ENCODE peak calls at places on chromosomes 2 and 18, in eight cellular contexts. V is WERI-Rb-1, A is ovary, B is GM10248, E is breast epithelium, O is cardiac muscle cell, G is fibroblast of lung, Y is SK-N-SH. S is an unnamed sample.

GRCh38 chr2:241496904-241497877 is 11.2 kb downstream of the STK25 start:
- DNase-seq in V (no peak), A (no peak), E (no peak), G (no peak), O (no peak), Y (no peak), B (no peak), S (no peak)

GRCh38 chr2:239348563-239349447 is 52.0 kb downstream of the HDAC4 start:
- DNase-seq in Y (peak), A (no peak), O (no peak), V (no peak), B (no peak), E (no peak), G (no peak), S (no peak)

GRCh38 chr2:68516051-68516771 is 48.8 kb downstream of the APLF start:
- DNase-seq in E (no peak), V (no peak), O (no peak), Y (no peak), B (no peak), A (no peak), G (no peak), S (no peak)

GRCh38 chr18:36572135-36572856 is 256.5 kb downstream of the TPGS2 start:
- DNase-seq in G (peak), O (peak), V (peak), B (peak), E (no peak), A (peak), Y (peak), S (peak)

GRCh38 chr2:132522901-132523300 is 106.3 kb downstream of the GPR39 start:
- DNase-seq in G (peak), E (no peak), Y (no peak), O (no peak), B (no peak), V (no peak), A (no peak), S (no peak)

GRCh38 chr2:15253817-15254216 is 307.3 kb downstream of the NBAS start:
- DNase-seq in E (no peak), G (no peak), Y (no peak), V (no peak), B (no peak), O (no peak), A (no peak), S (no peak)

GRCh38 chr18:21004721-21005120 is 106.9 kb downstream of the ROCK1 start:
- DNase-seq in O (no peak), Y (no peak), V (no peak), E (no peak), A (no peak), B (no peak), G (peak), S (no peak)

GRCh38 chr2:120456867-120457266 is 110.9 kb downstream of the INHBB start:
- DNase-seq in B (no peak), V (no peak), E (no peak), Y (no peak), A (no peak), G (no peak), O (no peak), S (no peak)

GRCh38 chr18:58530801-58531200 is 98.1 kb downstream of the ALPK2 start:
- DNase-seq in O (no peak), G (no peak), B (no peak), Y (no peak), A (no peak), V (no peak), E (no peak), S (no peak)

GRCh38 chr18:58532298-58532697 is 96.6 kb downstream of the ALPK2 start:
- DNase-seq in B (no peak), V (no peak), A (no peak), Y (no peak), O (no peak), E (no peak), G (no peak), S (no peak)

GRCh38 chr18:58528011-58528367 is 100.9 kb downstream of the ALPK2 start:
- DNase-seq in A (no peak), O (no peak), G (no peak), V (peak), B (no peak), E (no peak), Y (no peak), S (no peak)

GRCh38 chr18:58527116-58528010 is 101.5 kb downstream of the ALPK2 start:
- DNase-seq in B (no peak), G (peak), O (no peak), E (no peak), Y (no peak), V (no peak), A (no peak), S (no peak)

DNA sequence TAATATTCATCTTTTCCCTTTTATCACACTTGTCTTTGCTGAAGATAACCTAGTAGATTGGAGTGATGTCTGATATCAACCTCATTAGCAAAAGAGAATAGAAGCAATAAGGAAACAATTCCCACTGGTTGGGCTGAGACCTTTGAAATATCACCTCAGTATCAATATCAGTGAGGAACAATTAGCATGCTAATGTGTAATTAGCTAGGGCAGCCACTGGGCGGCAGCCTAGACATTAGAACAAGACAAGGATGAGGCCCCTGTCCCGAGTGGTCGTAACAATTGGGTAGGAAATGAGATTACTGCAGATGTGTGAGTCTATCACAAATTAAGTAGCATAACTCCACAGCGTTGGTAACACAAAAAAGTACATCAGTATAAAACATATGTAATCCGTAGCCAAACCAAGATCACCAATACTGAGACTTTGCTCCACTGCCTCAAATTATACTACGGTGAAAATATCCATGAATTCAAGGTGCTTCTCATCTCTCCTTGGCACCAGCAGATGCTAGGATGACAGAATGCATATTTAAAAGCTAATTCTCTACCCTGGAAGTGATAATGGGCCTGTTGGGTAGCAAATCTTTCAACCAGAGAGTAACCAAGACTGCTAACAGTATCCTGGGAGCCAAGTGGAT is 99.1 kb downstream of the ALPK2 start:
- DNase-seq in E (no peak), V (peak), G (peak), Y (peak), A (no peak), B (peak), O (peak), S (peak)
- TF ChIP-seq CTCF in E (peak), V (peak), G (peak), Y (peak), A (no peak), B (peak), O (peak), S (peak)

GRCh38 chr18:59446012-59446411 is 86.9 kb upstream of the LMAN1 start:
- DNase-seq in Y (no peak), O (peak), V (no peak), E (no peak), G (peak), B (no peak), A (no peak), S (no peak)
- TF ChIP-seq CTCF in Y (no peak), O (peak), V (no peak), E (no peak), G (no peak), B (no peak), A (no peak), S (no peak)

GRCh38 chr18:47758000-47758399 is 172.5 kb downstream of the SMAD2 start:
- DNase-seq in A (no peak), V (no peak), E (no peak), O (no peak), G (no peak), Y (no peak), B (no peak), S (no peak)
- TF ChIP-seq CTCF in A (no peak), V (peak), E (no peak), O (peak), G (no peak), Y (peak), B (peak), S (peak)

DNA sequence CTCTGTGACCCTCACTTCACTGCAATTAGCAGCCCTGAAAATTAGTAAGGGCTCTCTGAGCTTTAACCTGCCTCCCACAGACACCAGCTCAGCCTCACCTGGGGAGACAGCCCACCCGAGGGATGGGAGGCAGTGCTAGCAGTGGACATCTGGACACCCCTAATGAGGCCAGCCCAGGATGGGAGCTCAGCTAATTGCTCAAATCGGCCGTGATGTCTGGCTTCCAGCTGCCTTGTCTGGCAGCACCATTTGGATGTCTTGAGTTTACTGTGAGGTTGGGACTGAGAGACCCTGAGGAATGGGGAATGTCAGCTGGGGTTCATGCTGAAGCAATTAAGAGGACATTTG is 365.6 kb downstream of the TNS1 start:
- DNase-seq in E (no peak), G (no peak), Y (peak), A (no peak), O (no peak), B (no peak), V (no peak), S (no peak)
- TF ChIP-seq CTCF in E (no peak), G (no peak), Y (no peak), A (no peak), O (no peak), B (no peak), V (no peak), S (no peak)

DNA sequence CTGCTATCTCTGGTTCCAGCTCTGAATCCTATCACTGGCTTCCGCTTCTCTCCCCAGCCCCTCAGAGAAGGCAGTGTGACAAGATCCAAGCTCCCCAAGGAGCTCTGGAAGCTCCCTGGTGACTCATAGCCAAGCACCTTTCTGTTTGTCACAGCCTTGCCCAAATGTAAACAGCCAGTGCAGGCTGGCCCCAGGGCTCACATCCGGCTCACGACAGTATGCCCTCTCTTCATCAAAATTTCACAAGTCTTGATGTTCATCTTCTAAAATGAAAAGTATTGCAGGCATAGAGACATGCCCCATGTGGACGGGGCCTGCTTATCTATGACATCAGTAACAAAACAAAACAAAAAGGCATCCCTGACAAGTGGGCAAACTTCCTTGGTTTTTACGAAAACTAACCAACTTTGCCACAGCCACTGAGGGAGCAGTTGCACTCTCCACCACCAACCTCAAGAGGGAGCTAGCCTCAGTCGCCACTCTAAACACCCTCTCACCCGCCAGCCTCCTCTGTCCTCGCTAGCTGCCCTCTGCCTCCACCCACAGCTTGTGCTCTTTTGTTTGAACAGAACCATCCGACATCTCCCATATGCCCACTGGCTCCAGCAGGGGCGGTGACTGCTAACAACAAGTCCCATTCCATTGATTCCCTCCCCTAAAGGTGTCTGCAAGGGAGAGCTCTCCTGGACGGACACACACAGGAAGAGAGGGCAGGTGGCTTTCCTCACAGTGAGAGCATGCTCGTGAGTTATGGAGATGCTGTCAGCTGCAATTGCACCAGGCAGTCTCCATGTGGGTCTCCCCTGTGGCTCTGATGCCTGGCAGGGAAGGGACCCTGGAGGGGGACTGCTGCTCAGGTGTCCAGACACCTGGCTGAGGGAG is 71.0 kb upstream of the DAPL1 start:
- DNase-seq in B (no peak), Y (no peak), O (no peak), A (no peak), G (no peak), V (no peak), E (peak), S (no peak)
- TF ChIP-seq CTCF in B (no peak), Y (peak), O (peak), A (no peak), G (no peak), V (peak), E (peak), S (peak)